ENCODE peak calls at places on chromosome 9, in four cellular contexts. Y, L, Z and N are unnamed samples.

GRCh38 chr9:89941875-89942274 is 337.1 kb downstream of the GADD45G start:
- DNase-seq in Y (no peak), L (no peak), Z (no peak), N (peak; percentile 68)

GRCh38 chr9:19471737-19472648 is 63.2 kb downstream of the ACER2 start:
- DNase-seq in Y (peak; percentile 54), L (peak; percentile 67), Z (peak; percentile 41), N (peak; percentile 57)

GRCh38 chr9:115018547-115019435 is 88.4 kb upstream of the TNFSF8 start:
- DNase-seq in Y (no peak), L (no peak), Z (no peak), N (no peak)

GRCh38 chr9:135074354-135075233 is 12.9 kb upstream of the OLFM1 start:
- DNase-seq in Y (no peak), L (peak; percentile 34), Z (no peak), N (no peak)

GRCh38 chr9:3534614-3535404 is 9.0 kb upstream of the RFX3 start:
- DNase-seq in Y (no peak), L (no peak), Z (no peak), N (no peak)

GRCh38 chr9:127049044-127049443 is 73.4 kb downstream of the ANGPTL2 start:
- DNase-seq in Y (no peak), L (peak; percentile 62), Z (no peak), N (peak; percentile 17)

GRCh38 chr9:126916909-126917308 is 2.3 kb downstream of the RALGPS1 start:
- DNase-seq in Y (no peak), L (no peak), Z (peak; percentile 48), N (no peak)

GRCh38 chr9:121771418-121771817 is 120.0 kb downstream of the DAB2IP start:
- DNase-seq in Y (peak; percentile 9), L (no peak), Z (no peak), N (no peak)

GRCh38 chr9:116837038-116837998 is 150.2 kb downstream of the TRIM32 start:
- DNase-seq in Y (no peak), L (no peak), Z (no peak), N (peak; percentile 66)

GRCh38 chr9:138008081-138008841 is 130.7 kb downstream of the CACNA1B start:
- DNase-seq in Y (no peak), L (peak; percentile 31), Z (no peak), N (no peak)

GRCh38 chr9:129321511-129322021 is 143.5 kb upstream of the IER5L start:
- DNase-seq in Y (no peak), L (peak; percentile 42), Z (no peak), N (no peak)

GRCh38 chr9:130498918-130499698 is 54.3 kb downstream of the ASS1 start:
- DNase-seq in Y (no peak), L (peak; percentile 53), Z (peak; percentile 97), N (no peak)

GRCh38 chr9:120877276-120878034 is 467 bp upstream of the PHF19 start:
- DNase-seq in Y (peak; percentile 68), L (peak; percentile 82), Z (peak; percentile 54), N (peak; percentile 71)

GRCh38 chr9:95721132-95721531 is 154.4 kb upstream of the ERCC6L2 start:
- DNase-seq in Y (no peak), L (no peak), Z (no peak), N (no peak)

GRCh38 chr9:109751253-109751652 is 28.7 kb upstream of the PALM2AKAP2 start:
- DNase-seq in Y (no peak), L (no peak), Z (peak; percentile 49), N (peak; percentile 78)

GRCh38 chr9:38087934-38088925 is 19.2 kb upstream of the SHB start:
- DNase-seq in Y (peak; percentile 83), L (peak; percentile 87), Z (peak; percentile 39), N (peak; percentile 82)

GRCh38 chr9:104864675-104865104 is 63.3 kb downstream of the ABCA1 start:
- DNase-seq in Y (no peak), L (no peak), Z (no peak), N (no peak)

GRCh38 chr9:107239474-107239873 is 43.6 kb upstream of the RAD23B start:
- DNase-seq in Y (no peak), L (no peak), Z (peak; percentile 44), N (peak; percentile 39)

GRCh38 chr9:135604437-135605237 is 34.7 kb downstream of the GLT6D1 start:
- DNase-seq in Y (no peak), L (peak; percentile 38), Z (no peak), N (no peak)

GRCh38 chr9:136391737-136392537 is 8.0 kb downstream of the SNAPC4 start:
- DNase-seq in Y (no peak), L (no peak), Z (no peak), N (no peak)

GRCh38 chr9:131709741-131710499 is 30.0 kb downstream of the RAPGEF1 start:
- DNase-seq in Y (no peak), L (no peak), Z (no peak), N (no peak)

GRCh38 chr9:107249131-107249533 is 33.9 kb upstream of the RAD23B start:
- DNase-seq in Y (no peak), L (no peak), Z (peak; percentile 94), N (peak; percentile 18)

GRCh38 chr9:10562581-10563343 is 50.0 kb downstream of the PTPRD start:
- DNase-seq in Y (no peak), L (no peak), Z (no peak), N (peak; percentile 8)

GRCh38 chr9:117616436-117616835 is 87.8 kb upstream of the TLR4 start:
- DNase-seq in Y (no peak), L (no peak), Z (no peak), N (peak; percentile 59)

GRCh38 chr9:82382887-82383616 is 394.5 kb downstream of the SPATA31D1 start:
- DNase-seq in Y (no peak), L (no peak), Z (no peak), N (no peak)

GRCh38 chr9:76873821-76874220 is 32.1 kb downstream of the PRUNE2 start:
- DNase-seq in Y (no peak), L (no peak), Z (no peak), N (no peak)

GRCh38 chr9:95494416-95495371 is 22.1 kb downstream of the PTCH1 start:
- DNase-seq in Y (no peak), L (peak; percentile 92), Z (no peak), N (no peak)

GRCh38 chr9:105842023-105842644 is 147.8 kb downstream of the TMEM38B start:
- DNase-seq in Y (no peak), L (peak; percentile 55), Z (peak; percentile 16), N (peak; percentile 64)

GRCh38 chr9:95127249-95128176 is 190.0 kb downstream of the FANCC start:
- DNase-seq in Y (peak; percentile 87), L (peak; percentile 91), Z (peak; percentile 53), N (peak; percentile 75)

DNA sequence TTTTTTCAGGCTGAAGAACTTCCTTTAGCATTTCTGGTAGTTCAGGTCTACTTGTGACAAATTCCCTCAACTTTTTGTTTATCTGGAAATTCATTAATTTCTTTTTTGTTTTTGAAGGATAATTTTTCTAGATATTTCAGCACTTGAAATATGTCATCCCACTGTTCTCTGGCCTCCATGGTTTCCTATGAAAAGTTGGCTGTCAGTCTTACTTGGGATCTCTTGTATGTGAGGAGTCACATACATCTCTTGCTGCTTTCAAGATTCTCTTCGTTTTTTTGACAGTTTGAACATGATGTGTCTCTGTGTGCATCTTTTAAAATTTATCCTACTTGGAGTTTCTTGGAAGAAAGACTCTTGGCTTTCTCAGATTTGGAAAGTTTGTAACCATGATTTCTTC is 79.5 kb downstream of the RIC1 start:
- DNase-seq in Y (no peak), L (no peak), Z (no peak), N (no peak)
- H3K9me3 ChIP-seq in Y (peaks cover 19% of the 10 kb centered on the region), L (no peaks in the 10 kb centered on the region), Z (peaks cover 13% of the 10 kb centered on the region), N (peaks cover 6% of the 10 kb centered on the region)

GRCh38 chr9:111067472-111067871 is 29.2 kb upstream of the LPAR1 start:
- DNase-seq in Y (no peak), L (no peak), Z (no peak), N (no peak)

GRCh38 chr9:111064160-111064733 is 26.0 kb upstream of the LPAR1 start:
- DNase-seq in Y (no peak), L (no peak), Z (no peak), N (no peak)

GRCh38 chr9:111068816-111069215 is 30.5 kb upstream of the LPAR1 start:
- DNase-seq in Y (no peak), L (no peak), Z (no peak), N (no peak)

GRCh38 chr9:111065414-111065813 is 27.1 kb upstream of the LPAR1 start:
- DNase-seq in Y (no peak), L (no peak), Z (no peak), N (no peak)

GRCh38 chr9:111066427-111066826 is 28.2 kb upstream of the LPAR1 start:
- DNase-seq in Y (no peak), L (no peak), Z (no peak), N (no peak)
- H3K27ac ChIP-seq in Y (no peak overlapping the region), L (peak overlapping the region; percentile 5), Z (no peak overlapping the region), N (no peak overlapping the region)

GRCh38 chr9:40927260-40927631 is 201.2 kb downstream of the FOXD4L6 start:
- DNase-seq in Y (no peak), L (no peak), Z (no peak), N (no peak)

GRCh38 chr9:40925149-40925548 is 203.3 kb downstream of the FOXD4L6 start:
- DNase-seq in Y (no peak), L (no peak), Z (no peak), N (no peak)

GRCh38 chr9:40928803-40929487 is 199.5 kb downstream of the FOXD4L6 start:
- DNase-seq in Y (no peak), L (no peak), Z (no peak), N (no peak)

GRCh38 chr9:40927851-40928802 is 200.4 kb downstream of the FOXD4L6 start:
- DNase-seq in Y (no peak), L (no peak), Z (no peak), N (no peak)

DNA sequence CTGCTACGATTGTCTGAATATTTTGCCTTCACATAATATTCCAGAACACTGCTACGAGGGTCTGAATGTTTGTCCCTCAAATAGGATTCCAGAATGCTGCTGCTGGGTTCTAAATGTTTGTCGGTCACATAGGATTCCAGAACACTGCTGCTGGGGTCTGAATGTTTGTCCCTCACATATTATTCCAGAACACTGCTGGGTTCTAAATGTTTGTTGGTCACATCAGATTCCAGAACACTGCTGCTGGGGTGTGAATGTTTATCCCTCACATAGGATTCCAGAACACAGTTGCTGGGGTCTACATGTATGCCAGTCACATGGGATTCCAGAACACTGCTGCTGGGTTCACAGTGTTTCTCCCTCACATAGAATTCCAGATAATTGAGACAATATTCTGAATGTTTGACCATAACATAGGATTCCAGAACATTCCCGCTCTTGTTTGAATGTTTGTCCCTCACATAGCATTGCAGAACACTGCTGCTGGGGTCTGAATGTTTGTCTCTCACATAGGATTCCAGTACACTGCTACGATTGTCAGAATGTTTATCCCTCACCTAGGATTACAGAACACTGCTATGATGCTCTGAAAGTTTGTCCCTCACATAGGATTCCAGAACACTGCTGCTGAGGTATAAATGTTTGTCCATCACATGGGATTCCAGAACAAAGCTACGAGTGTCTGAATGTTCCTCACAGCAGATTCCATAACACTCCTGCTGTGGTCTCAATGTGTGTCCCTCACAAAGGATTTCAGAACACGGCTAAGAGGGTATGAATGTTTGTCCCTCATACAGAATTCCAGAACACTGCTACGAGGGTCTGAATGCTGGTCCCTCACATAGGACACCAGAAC is 201.8 kb downstream of the FOXD4L6 start:
- DNase-seq in Y (no peak), L (no peak), Z (no peak), N (no peak)
- H3K9me3 ChIP-seq in Y (peaks cover 59% of the 10 kb centered on the region), L (no peaks in the 10 kb centered on the region), Z (peaks cover 6% of the 10 kb centered on the region), N (peaks cover 3% of the 10 kb centered on the region)

GRCh38 chr9:124353166-124353768 is 62.0 kb downstream of the PSMB7 start:
- DNase-seq in Y (no peak), L (no peak), Z (no peak), N (no peak)
- H3K27ac ChIP-seq in Y (no peak overlapping the region), L (no peak overlapping the region), Z (no peak overlapping the region), N (no peak overlapping the region)